ENCODE peak calls at places on chromosomes 7 and 10, in seven cellular contexts. H is mammary epithelial cell, G is fibroblast of mammary gland, L is cardiac fibroblast, F is IMR-90, Z is left ventricle myocardium inferior, M is astrocyte. B is an unnamed sample.

GRCh38 chr7:5824297-5824610 is 42.8 kb upstream of the RNF216 start:
- DNase-seq in M (no peak), F (no peak), H (no peak), G (no peak), L (no peak), Z (no peak), B (no peak)

GRCh38 chr10:100183482-100183881 is 2.3 kb downstream of the ERLIN1 start:
- DNase-seq in Z (no peak), F (peak), M (no peak), L (peak), G (peak), H (peak), B (no peak)

GRCh38 chr10:8104005-8104404 is 49.5 kb downstream of the GATA3 start:
- DNase-seq in Z (no peak), F (no peak), G (no peak), H (no peak), L (no peak), M (no peak), B (no peak)

GRCh38 chr7:16841681-16842080 is 36.9 kb upstream of the AGR2 start:
- DNase-seq in G (peak), F (peak), Z (no peak), L (no peak), H (no peak), M (peak), B (peak)

GRCh38 chr7:129769866-129770808 is 158.6 kb downstream of the NRF1 start:
- DNase-seq in H (no peak), Z (no peak), L (no peak), M (no peak), F (no peak), G (no peak), B (no peak)

GRCh38 chr7:112619343-112619742 is 138.6 kb downstream of the LSMEM1 start:
- DNase-seq in M (no peak), H (no peak), L (no peak), Z (no peak), G (no peak), F (no peak), B (no peak)

GRCh38 chr7:67724435-67724834 is 727.8 kb downstream of the TYW1 start:
- DNase-seq in F (no peak), L (no peak), Z (no peak), H (no peak), M (no peak), G (no peak), B (no peak)

GRCh38 chr7:4123823-4124222 is 558.3 kb upstream of the FOXK1 start:
- DNase-seq in H (peak), G (no peak), Z (no peak), F (peak), L (no peak), M (peak), B (no peak)

GRCh38 chr7:8823486-8823885 is 390.1 kb downstream of the NXPH1 start:
- DNase-seq in L (no peak), M (no peak), F (no peak), H (no peak), Z (no peak), G (no peak), B (no peak)

GRCh38 chr7:23105086-23105643 is 420 bp upstream of the KLHL7 start:
- DNase-seq in F (no peak), G (no peak), M (no peak), Z (no peak), L (no peak), H (no peak), B (no peak)

GRCh38 chr7:74092964-74093339 is 9.3 kb downstream of the LIMK1 start:
- DNase-seq in Z (peak), G (peak), M (no peak), F (peak), H (peak), L (peak), B (no peak)

GRCh38 chr7:93717217-93717900 is 142.8 kb upstream of the CALCR start:
- DNase-seq in G (peak), Z (no peak), M (peak), L (peak), H (peak), F (no peak), B (no peak)

GRCh38 chr10:17961551-17962422 is 10.1 kb downstream of the SLC39A12 start:
- DNase-seq in G (peak), Z (no peak), L (peak), M (peak), H (peak), F (peak), B (no peak)

GRCh38 chr10:83492004-83492403 is 647.3 kb upstream of the GHITM start:
- DNase-seq in G (no peak), M (no peak), Z (no peak), H (no peak), L (no peak), F (no peak), B (no peak)

GRCh38 chr10:110410329-110411046 is 87.2 kb upstream of the DUSP5 start:
- DNase-seq in Z (no peak), H (peak), F (peak), M (peak), L (peak), G (peak), B (peak)

GRCh38 chr7:32588657-32589056 is 93.4 kb downstream of the AVL9 start:
- DNase-seq in G (peak), H (peak), Z (no peak), F (peak), M (peak), L (peak), B (peak)

GRCh38 chr10:78109210-78109609 is 75.5 kb downstream of the RPS24 start:
- DNase-seq in F (no peak), Z (no peak), L (no peak), M (no peak), G (no peak), H (no peak), B (no peak)

GRCh38 chr10:48609441-48609840 is 4.6 kb upstream of the ARHGAP22 start:
- DNase-seq in F (no peak), L (no peak), Z (no peak), H (no peak), G (no peak), M (no peak), B (no peak)

GRCh38 chr7:127616709-127617108 is 1.2 kb downstream of the PAX4 start:
- DNase-seq in Z (no peak), H (no peak), M (no peak), G (no peak), F (no peak), L (no peak), B (no peak)

GRCh38 chr10:43254881-43255643 is 11.8 kb downstream of the RASGEF1A start:
- DNase-seq in L (no peak), H (no peak), Z (peak), F (no peak), M (no peak), G (no peak), B (no peak)

GRCh38 chr10:68543004-68543918 is 15.9 kb upstream of the SLC25A16 start:
- DNase-seq in Z (no peak), G (peak), H (peak), L (no peak), F (peak), M (peak), B (no peak)

GRCh38 chr7:110762514-110762913 is 328.4 kb upstream of the LRRN3 start:
- DNase-seq in L (peak), H (no peak), Z (no peak), M (no peak), F (peak), G (no peak), B (no peak)

GRCh38 chr10:70816220-70816894 is 609 bp downstream of the SGPL1 start:
- DNase-seq in L (peak), H (peak), Z (peak), G (peak), F (peak), M (peak), B (peak)

GRCh38 chr10:101446947-101447346 is 93.0 kb downstream of the BTRC start:
- DNase-seq in L (no peak), F (no peak), Z (peak), H (no peak), G (no peak), M (no peak), B (no peak)

GRCh38 chr7:36015733-36016132 is 137.3 kb upstream of the EEPD1 start:
- DNase-seq in F (peak), G (peak), M (peak), H (peak), Z (no peak), L (no peak), B (no peak)

GRCh38 chr10:58963101-58963534 is 213.3 kb upstream of the PHYHIPL start:
- DNase-seq in Z (no peak), F (no peak), H (no peak), L (no peak), G (no peak), M (no peak), B (no peak)

GRCh38 chr7:1662101-1662500 is 8.0 kb upstream of the ELFN1 start:
- DNase-seq in L (no peak), H (no peak), F (no peak), M (no peak), Z (no peak), G (no peak), B (no peak)

GRCh38 chr10:2929859-2930258 is 137.5 kb upstream of the PFKP start:
- DNase-seq in F (no peak), G (no peak), H (no peak), L (no peak), M (no peak), Z (no peak), B (no peak)

GRCh38 chr7:128734777-128735342 is 4.3 kb upstream of the CALU start:
- DNase-seq in G (no peak), F (no peak), Z (no peak), M (no peak), H (no peak), L (no peak), B (no peak)

GRCh38 chr7:121085922-121086321 is 97.4 kb downstream of the CPED1 start:
- DNase-seq in H (no peak), G (peak), F (peak), Z (no peak), L (peak), M (peak), B (no peak)

GRCh38 chr7:121084256-121084655 is 95.7 kb downstream of the CPED1 start:
- DNase-seq in L (no peak), F (peak), M (peak), G (peak), Z (no peak), H (no peak), B (no peak)

GRCh38 chr7:121083790-121084251 is 95.3 kb downstream of the CPED1 start:
- DNase-seq in H (peak), Z (no peak), G (peak), M (peak), F (peak), L (no peak), B (no peak)

GRCh38 chr7:121083138-121083789 is 94.8 kb downstream of the CPED1 start:
- DNase-seq in L (peak), Z (no peak), M (peak), G (peak), H (peak), F (peak), B (no peak)

GRCh38 chr7:121084748-121085336 is 96.3 kb downstream of the CPED1 start:
- DNase-seq in F (peak), H (peak), Z (no peak), L (peak), M (peak), G (peak), B (peak)
- H3K4me3 ChIP-seq in F (no peak), H (peak), Z (peak), L (peak), M (peak), G (no peak), B (no peak)

GRCh38 chr7:85019176-85019575 is 167.7 kb downstream of the SEMA3D start:
- DNase-seq in M (no peak), G (no peak), H (no peak), Z (no peak), L (no peak), F (no peak), B (no peak)

GRCh38 chr7:85019778-85020177 is 167.1 kb downstream of the SEMA3D start:
- DNase-seq in F (no peak), G (no peak), L (no peak), M (no peak), H (no peak), Z (no peak), B (no peak)

GRCh38 chr7:85014936-85015335 is 171.9 kb downstream of the SEMA3D start:
- DNase-seq in L (no peak), H (no peak), F (no peak), Z (no peak), M (no peak), G (no peak), B (no peak)

GRCh38 chr7:85021090-85021704 is 165.7 kb downstream of the SEMA3D start:
- DNase-seq in Z (no peak), M (no peak), G (peak), L (peak), H (no peak), F (peak), B (no peak)

GRCh38 chr7:85018498-85018897 is 168.4 kb downstream of the SEMA3D start:
- DNase-seq in F (peak), L (peak), G (no peak), H (no peak), M (no peak), Z (no peak), B (no peak)
- TF ChIP-seq CTCF in F (no peak), L (no peak), G (peak), H (no peak), M (no peak), Z (no peak), B (no peak)

GRCh38 chr10:124740374-124741280 is 3.6 kb downstream of the FAM53B start:
- DNase-seq in M (no peak), Z (peak), L (peak), G (peak), H (peak), F (peak), B (no peak)

GRCh38 chr10:124741281-124741921 is 2.8 kb downstream of the FAM53B start:
- DNase-seq in L (peak), G (peak), F (peak), M (peak), H (peak), Z (peak), B (no peak)

GRCh38 chr10:124739119-124739921 is 4.9 kb downstream of the FAM53B start:
- DNase-seq in Z (no peak), L (peak), F (no peak), H (no peak), M (no peak), G (no peak), B (no peak)

GRCh38 chr10:124738441-124738840 is 5.7 kb downstream of the FAM53B start:
- DNase-seq in M (no peak), G (no peak), L (no peak), F (no peak), H (no peak), Z (no peak), B (no peak)

DNA sequence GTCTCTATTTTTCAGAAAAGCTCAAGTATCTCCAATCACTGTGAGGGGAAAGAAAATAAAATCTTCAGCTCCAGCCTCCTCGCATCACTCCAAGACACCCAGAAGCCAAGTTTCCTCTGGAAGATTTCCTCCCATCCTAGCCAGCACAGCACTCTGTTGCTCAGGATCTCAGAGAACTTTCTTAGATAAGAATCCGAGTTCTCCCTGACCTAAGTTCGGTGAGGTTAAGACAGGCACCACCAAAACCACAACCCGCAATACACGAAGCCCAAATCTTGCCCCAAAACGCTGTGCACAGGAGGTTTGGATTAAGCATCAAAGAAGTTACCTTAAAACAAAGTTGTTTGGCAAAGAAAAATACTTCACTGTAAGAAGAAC is 4.2 kb downstream of the FAM53B start:
- DNase-seq in Z (no peak), F (no peak), G (no peak), L (peak), M (no peak), H (no peak), B (no peak)
- H3K4me3 ChIP-seq in Z (peak), F (no peak), G (peak), L (no peak), M (no peak), H (peak), B (no peak)

GRCh38 chr10:124743188-124744046 is 761 bp downstream of the FAM53B start:
- DNase-seq in H (peak), G (no peak), F (no peak), Z (no peak), L (peak), M (no peak), B (no peak)

GRCh38 chr10:124744688-124745055 is 494 bp upstream of the FAM53B start:
- DNase-seq in H (peak), M (peak), F (peak), L (peak), Z (no peak), G (peak), B (no peak)

GRCh38 chr10:124741922-124742417 is 2.2 kb downstream of the FAM53B start:
- DNase-seq in G (no peak), L (no peak), Z (no peak), M (no peak), H (peak), F (no peak), B (no peak)

GRCh38 chr10:124744047-124744687 is at the start of gene FAM53B:
- DNase-seq in M (peak), L (peak), Z (peak), G (peak), F (peak), H (peak), B (no peak)

GRCh38 chr10:124742418-124743187 is 1.6 kb downstream of the FAM53B start:
- DNase-seq in H (peak), Z (no peak), L (peak), M (no peak), F (no peak), G (peak), B (no peak)
- TF ChIP-seq CTCF in H (peak), Z (peak), L (peak), M (peak), F (no peak), G (peak), B (peak)

B was measured in AG09309.